ENCODE peak calls at places on chromosomes 7 and 10, in seven cellular contexts. One of them, this sample, is unnamed.

GRCh38 chr10:3681642-3682554 is 103.1 kb downstream of the KLF6 start:
- DNase-seq in ovary: no peak
- DNase-seq in K562: no peak
- DNase-seq in transverse colon: no peak
- DNase-seq in sigmoid colon: no peak
- DNase-seq in A549: no peak
- DNase-seq in H1: no peak
- DNase-seq in this sample: no peak

GRCh38 chr7:42456267-42456666 is 219.3 kb upstream of the GLI3 start:
- DNase-seq in ovary: no peak
- DNase-seq in K562: no peak
- DNase-seq in transverse colon: no peak
- DNase-seq in sigmoid colon: no peak
- DNase-seq in A549: no peak
- DNase-seq in H1: no peak
- DNase-seq in this sample: no peak

GRCh38 chr10:19803676-19804075 is 12.6 kb upstream of the PLXDC2 start:
- DNase-seq in ovary: no peak
- DNase-seq in K562: no peak
- DNase-seq in transverse colon: no peak
- DNase-seq in sigmoid colon: no peak
- DNase-seq in A549: no peak
- DNase-seq in H1: no peak
- DNase-seq in this sample: no peak

GRCh38 chr10:59079386-59080226 is 96.8 kb upstream of the PHYHIPL start:
- DNase-seq in ovary: no peak
- DNase-seq in K562: no peak
- DNase-seq in transverse colon: no peak
- DNase-seq in sigmoid colon: no peak
- DNase-seq in A549: peak
- DNase-seq in H1: no peak
- DNase-seq in this sample: no peak

GRCh38 chr7:21185866-21186265 is 242.0 kb upstream of the SP4 start:
- DNase-seq in ovary: no peak
- DNase-seq in K562: no peak
- DNase-seq in transverse colon: no peak
- DNase-seq in sigmoid colon: no peak
- DNase-seq in A549: no peak
- DNase-seq in H1: no peak
- DNase-seq in this sample: no peak

GRCh38 chr7:55191926-55192692 is 173.0 kb upstream of the LANCL2 start:
- DNase-seq in ovary: no peak
- DNase-seq in K562: no peak
- DNase-seq in transverse colon: no peak
- DNase-seq in sigmoid colon: peak
- DNase-seq in A549: no peak
- DNase-seq in H1: no peak
- DNase-seq in this sample: no peak

GRCh38 chr7:84230491-84230890 is 35.9 kb upstream of the SEMA3A start:
- DNase-seq in ovary: no peak
- DNase-seq in K562: no peak
- DNase-seq in transverse colon: no peak
- DNase-seq in sigmoid colon: no peak
- DNase-seq in A549: no peak
- DNase-seq in H1: no peak
- DNase-seq in this sample: no peak

GRCh38 chr7:121394709-121395140 is 1.4 kb downstream of the FAM3C start:
- DNase-seq in ovary: no peak
- DNase-seq in K562: no peak
- DNase-seq in transverse colon: no peak
- DNase-seq in sigmoid colon: no peak
- DNase-seq in A549: no peak
- DNase-seq in H1: no peak
- DNase-seq in this sample: no peak

GRCh38 chr10:19290770-19291169 is 242.2 kb downstream of the MALRD1 start:
- DNase-seq in ovary: no peak
- DNase-seq in K562: no peak
- DNase-seq in transverse colon: no peak
- DNase-seq in sigmoid colon: no peak
- DNase-seq in A549: no peak
- DNase-seq in H1: no peak
- DNase-seq in this sample: no peak

GRCh38 chr10:3395041-3395440 is 222.5 kb upstream of the PITRM1 start:
- DNase-seq in ovary: no peak
- DNase-seq in K562: no peak
- DNase-seq in transverse colon: no peak
- DNase-seq in sigmoid colon: no peak
- DNase-seq in A549: no peak
- DNase-seq in H1: no peak
- DNase-seq in this sample: no peak

GRCh38 chr7:138239244-138239643 is 163.0 kb downstream of the AKR1D1 start:
- DNase-seq in ovary: no peak
- DNase-seq in K562: no peak
- DNase-seq in transverse colon: no peak
- DNase-seq in sigmoid colon: no peak
- DNase-seq in A549: peak
- DNase-seq in H1: no peak
- DNase-seq in this sample: no peak

GRCh38 chr10:132586731-132587130 is 49.1 kb downstream of the INPP5A start:
- DNase-seq in ovary: no peak
- DNase-seq in K562: no peak
- DNase-seq in transverse colon: no peak
- DNase-seq in sigmoid colon: peak
- DNase-seq in A549: no peak
- DNase-seq in H1: no peak
- DNase-seq in this sample: no peak

GRCh38 chr10:132587175-132587574 is 49.6 kb downstream of the INPP5A start:
- DNase-seq in ovary: no peak
- DNase-seq in K562: no peak
- DNase-seq in transverse colon: no peak
- DNase-seq in sigmoid colon: peak
- DNase-seq in A549: no peak
- DNase-seq in H1: no peak
- DNase-seq in this sample: peak

GRCh38 chr10:132588301-132589013 is 50.9 kb downstream of the INPP5A start:
- DNase-seq in ovary: no peak
- DNase-seq in K562: no peak
- DNase-seq in transverse colon: no peak
- DNase-seq in sigmoid colon: peak
- DNase-seq in A549: no peak
- DNase-seq in H1: no peak
- DNase-seq in this sample: peak

GRCh38 chr10:132584081-132584480 is 46.5 kb downstream of the INPP5A start:
- DNase-seq in ovary: no peak
- DNase-seq in K562: no peak
- DNase-seq in transverse colon: no peak
- DNase-seq in sigmoid colon: peak
- DNase-seq in A549: no peak
- DNase-seq in H1: no peak
- DNase-seq in this sample: no peak

GRCh38 chr10:132585732-132586722 is 48.4 kb downstream of the INPP5A start:
- DNase-seq in ovary: no peak
- DNase-seq in K562: no peak
- DNase-seq in transverse colon: no peak
- DNase-seq in sigmoid colon: peak
- DNase-seq in A549: no peak
- DNase-seq in H1: no peak
- DNase-seq in this sample: peak
- TF ChIP-seq EP300 in ovary: no peak
- TF ChIP-seq EP300 in K562: no peak
- TF ChIP-seq EP300 in transverse colon: no peak
- TF ChIP-seq EP300 in sigmoid colon: no peak
- TF ChIP-seq EP300 in A549: no peak
- TF ChIP-seq EP300 in H1: no peak
- TF ChIP-seq EP300 in this sample: no peak

DNA sequence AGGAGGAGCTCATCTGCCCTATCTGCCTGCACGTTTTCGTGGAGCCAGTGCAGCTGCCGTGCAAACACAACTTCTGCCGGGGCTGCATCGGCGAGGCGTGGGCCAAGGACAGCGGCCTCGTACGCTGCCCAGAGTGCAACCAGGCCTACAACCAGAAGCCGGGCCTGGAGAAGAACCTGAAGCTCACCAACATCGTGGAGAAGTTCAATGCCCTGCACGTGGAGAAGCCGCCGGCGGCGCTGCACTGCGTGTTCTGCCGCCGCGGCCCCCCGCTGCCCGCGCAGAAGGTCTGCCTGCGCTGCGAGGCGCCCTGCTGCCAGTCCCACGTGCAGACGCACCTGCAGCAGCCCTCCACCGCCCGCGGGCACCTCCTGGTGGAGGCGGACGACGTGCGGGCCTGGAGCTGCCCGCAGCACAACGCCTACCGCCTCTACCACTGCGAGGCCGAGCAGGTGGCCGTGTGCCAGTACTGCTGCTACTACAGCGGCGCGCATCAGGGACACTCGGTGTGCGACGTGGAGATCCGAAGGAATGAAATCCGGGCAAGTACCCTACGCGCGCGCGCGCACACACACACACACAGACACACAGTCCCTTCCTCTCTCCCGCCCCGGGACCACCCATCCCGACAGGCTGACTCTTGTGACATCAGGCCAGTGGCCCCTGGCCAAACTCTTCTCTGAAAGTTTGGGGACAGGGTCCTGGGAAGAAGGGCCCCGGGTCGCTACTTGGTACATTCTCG is 538 bp downstream of the TRIM8 start:
- DNase-seq in ovary: peak
- DNase-seq in K562: no peak
- DNase-seq in transverse colon: peak
- DNase-seq in sigmoid colon: peak
- DNase-seq in A549: peak
- DNase-seq in H1: peak
- DNase-seq in this sample: peak
- TF ChIP-seq POLR2A in ovary: no peak
- TF ChIP-seq POLR2A in K562: no peak
- TF ChIP-seq POLR2A in transverse colon: peak
- TF ChIP-seq POLR2A in sigmoid colon: no peak
- TF ChIP-seq POLR2A in A549: peak
- TF ChIP-seq POLR2A in H1: no peak
- TF ChIP-seq POLR2A in this sample: no peak

GRCh38 chr10:11326919-11327318 is 284.5 kb downstream of the USP6NL start:
- DNase-seq in ovary: no peak
- DNase-seq in K562: no peak
- DNase-seq in transverse colon: no peak
- DNase-seq in sigmoid colon: no peak
- DNase-seq in A549: no peak
- DNase-seq in H1: no peak
- DNase-seq in this sample: no peak
- TF ChIP-seq EP300 in ovary: no peak
- TF ChIP-seq EP300 in K562: no peak
- TF ChIP-seq EP300 in transverse colon: no peak
- TF ChIP-seq EP300 in sigmoid colon: no peak
- TF ChIP-seq EP300 in A549: no peak
- TF ChIP-seq EP300 in H1: no peak
- TF ChIP-seq EP300 in this sample: no peak

DNA sequence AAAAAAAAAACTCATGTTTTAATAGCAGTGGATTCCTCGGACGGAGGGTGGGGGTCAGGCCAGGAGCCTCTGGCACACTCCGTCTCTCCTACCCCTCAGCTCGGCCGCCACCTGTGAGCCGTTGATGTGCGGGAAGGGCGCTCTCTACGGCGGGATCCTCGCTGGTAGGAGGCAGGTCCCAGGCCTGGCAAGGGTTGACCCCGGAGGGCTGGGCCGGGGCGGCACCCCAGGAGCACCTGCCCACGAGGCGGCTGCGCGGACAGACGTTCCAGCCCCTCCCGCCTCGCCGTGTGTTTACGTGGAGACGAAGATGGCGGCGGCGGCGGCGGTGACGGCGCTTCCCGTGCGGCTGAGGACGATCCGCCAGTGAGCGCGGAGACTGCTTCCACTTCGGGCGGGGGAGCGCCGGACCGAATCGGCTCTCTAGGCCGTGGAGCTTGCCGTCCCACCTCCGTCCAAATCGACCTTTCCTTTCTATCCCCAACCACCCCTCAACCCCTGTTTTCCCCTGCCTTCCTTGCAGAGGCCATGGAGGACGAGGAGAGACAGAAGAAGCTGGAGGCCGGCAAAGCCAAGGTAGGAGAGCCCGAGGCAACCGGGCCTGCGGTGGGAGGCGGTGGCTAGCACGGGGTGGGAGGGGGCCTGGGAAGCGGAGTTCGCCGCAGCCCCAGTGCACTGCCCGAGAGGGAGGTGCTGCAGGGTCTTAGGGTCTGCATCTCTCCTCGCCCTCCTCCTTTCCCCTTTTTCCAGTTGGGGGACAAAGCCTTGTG is at the start of gene AKAP9:
- DNase-seq in ovary: peak
- DNase-seq in K562: peak
- DNase-seq in transverse colon: peak
- DNase-seq in sigmoid colon: peak
- DNase-seq in A549: peak
- DNase-seq in H1: peak
- DNase-seq in this sample: peak
- TF ChIP-seq POLR2A in ovary: peak
- TF ChIP-seq POLR2A in K562: peak
- TF ChIP-seq POLR2A in transverse colon: peak
- TF ChIP-seq POLR2A in sigmoid colon: peak
- TF ChIP-seq POLR2A in A549: peak
- TF ChIP-seq POLR2A in H1: peak
- TF ChIP-seq POLR2A in this sample: no peak

GRCh38 chr7:44573464-44574285 is at the start of gene DDX56:
- DNase-seq in ovary: peak
- DNase-seq in K562: peak
- DNase-seq in transverse colon: peak
- DNase-seq in sigmoid colon: peak
- DNase-seq in A549: peak
- DNase-seq in H1: peak
- DNase-seq in this sample: peak
- TF ChIP-seq EP300 in ovary: no peak
- TF ChIP-seq EP300 in K562: no peak
- TF ChIP-seq EP300 in transverse colon: no peak
- TF ChIP-seq EP300 in sigmoid colon: no peak
- TF ChIP-seq EP300 in A549: no peak
- TF ChIP-seq EP300 in H1: no peak
- TF ChIP-seq EP300 in this sample: no peak

This sample was measured in suprapubic skin.